ENCODE peak calls at places on chromosomes 4 and X, in five cellular contexts. One of them, this sample, is unnamed.

GRCh38 chr4:144318797-144319196 is 178.3 kb upstream of the GYPA start:
- DNase-seq in K562: no peak
- DNase-seq in H1: no peak
- DNase-seq in A549: peak
- DNase-seq in HepG2: no peak
- DNase-seq in this sample: no peak

GRCh38 chr4:1196421-1197183 is 24.2 kb upstream of the SPON2 start:
- DNase-seq in K562: no peak
- DNase-seq in H1: no peak
- DNase-seq in A549: no peak
- DNase-seq in HepG2: no peak
- DNase-seq in this sample: no peak

GRCh38 chrX:151227637-151228036 is 51.3 kb downstream of the GPR50 start:
- DNase-seq in K562: no peak
- DNase-seq in H1: no peak
- DNase-seq in A549: no peak
- DNase-seq in HepG2: no peak
- DNase-seq in this sample: no peak

GRCh38 chr4:42488114-42488513 is 90.8 kb downstream of the SHISA3 start:
- DNase-seq in K562: no peak
- DNase-seq in H1: no peak
- DNase-seq in A549: no peak
- DNase-seq in HepG2: no peak
- DNase-seq in this sample: peak

GRCh38 chr4:88623097-88623496 is 30.8 kb downstream of the HERC3 start:
- DNase-seq in K562: no peak
- DNase-seq in H1: no peak
- DNase-seq in A549: peak
- DNase-seq in HepG2: peak
- DNase-seq in this sample: no peak

GRCh38 chr4:122712782-122713181 is 19.7 kb upstream of the BBS12 start:
- DNase-seq in K562: no peak
- DNase-seq in H1: no peak
- DNase-seq in A549: no peak
- DNase-seq in HepG2: no peak
- DNase-seq in this sample: no peak

GRCh38 chr4:184019084-184019483 is 114.0 kb downstream of the STOX2 start:
- DNase-seq in K562: no peak
- DNase-seq in H1: no peak
- DNase-seq in A549: no peak
- DNase-seq in HepG2: no peak
- DNase-seq in this sample: no peak

GRCh38 chrX:74519870-74520269 is 94.6 kb downstream of the RLIM start:
- DNase-seq in K562: no peak
- DNase-seq in H1: no peak
- DNase-seq in A549: no peak
- DNase-seq in HepG2: no peak
- DNase-seq in this sample: no peak

GRCh38 chrX:107856289-107856688 is 30.6 kb downstream of the MID2 start:
- DNase-seq in K562: no peak
- DNase-seq in H1: no peak
- DNase-seq in A549: no peak
- DNase-seq in HepG2: no peak
- DNase-seq in this sample: no peak

GRCh38 chrX:153379971-153380581 is 21.1 kb downstream of the PNMA6E start:
- DNase-seq in K562: peak
- DNase-seq in H1: no peak
- DNase-seq in A549: no peak
- DNase-seq in HepG2: no peak
- DNase-seq in this sample: no peak

GRCh38 chr4:1291091-1291490 is 1.4 kb downstream of the MAEA start:
- DNase-seq in K562: no peak
- DNase-seq in H1: no peak
- DNase-seq in A549: no peak
- DNase-seq in HepG2: no peak
- DNase-seq in this sample: no peak

GRCh38 chrX:40931921-40932320 is 153.3 kb upstream of the USP9X start:
- DNase-seq in K562: no peak
- DNase-seq in H1: no peak
- DNase-seq in A549: peak
- DNase-seq in HepG2: no peak
- DNase-seq in this sample: no peak

GRCh38 chr4:165877291-165877690 is 4.3 kb downstream of the TLL1 start:
- DNase-seq in K562: no peak
- DNase-seq in H1: no peak
- DNase-seq in A549: no peak
- DNase-seq in HepG2: no peak
- DNase-seq in this sample: no peak

GRCh38 chrX:130645955-130646583 is 244.3 kb downstream of the RBMX2 start:
- DNase-seq in K562: no peak
- DNase-seq in H1: no peak
- DNase-seq in A549: no peak
- DNase-seq in HepG2: peak
- DNase-seq in this sample: no peak

GRCh38 chr4:8727131-8727530 is 134.6 kb downstream of the CPZ start:
- DNase-seq in K562: no peak
- DNase-seq in H1: no peak
- DNase-seq in A549: no peak
- DNase-seq in HepG2: no peak
- DNase-seq in this sample: no peak

GRCh38 chrX:25206761-25207160 is 191.0 kb upstream of the ARX start:
- DNase-seq in K562: no peak
- DNase-seq in H1: no peak
- DNase-seq in A549: no peak
- DNase-seq in HepG2: no peak
- DNase-seq in this sample: no peak

DNA sequence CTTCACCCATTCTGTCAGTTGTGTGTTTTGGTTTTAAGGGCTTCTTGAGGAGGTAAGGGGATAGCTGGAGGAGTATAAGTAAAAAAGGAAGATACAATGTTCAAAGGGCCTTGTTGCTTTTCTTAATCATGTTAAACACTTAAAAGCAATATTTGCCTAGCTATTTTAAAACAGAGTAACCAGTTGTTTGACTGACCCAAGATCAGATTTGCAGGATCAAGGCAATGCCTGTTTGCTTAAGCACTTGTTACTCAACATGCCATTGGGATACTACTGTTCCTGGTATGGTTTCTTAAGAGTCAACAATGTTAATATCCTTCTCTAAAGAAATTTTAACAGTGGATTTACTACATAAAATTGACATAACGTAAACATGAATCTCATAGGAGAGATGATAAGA is 2.6 kb downstream of the DCLK2 start:
- DNase-seq in K562: no peak
- DNase-seq in H1: no peak
- DNase-seq in A549: peak
- DNase-seq in HepG2: peak
- DNase-seq in this sample: no peak
- H3K4me3 ChIP-seq in K562: no peak
- H3K4me3 ChIP-seq in H1: no peak
- H3K4me3 ChIP-seq in A549: peak
- H3K4me3 ChIP-seq in HepG2: no peak
- H3K4me3 ChIP-seq in this sample: no peak

DNA sequence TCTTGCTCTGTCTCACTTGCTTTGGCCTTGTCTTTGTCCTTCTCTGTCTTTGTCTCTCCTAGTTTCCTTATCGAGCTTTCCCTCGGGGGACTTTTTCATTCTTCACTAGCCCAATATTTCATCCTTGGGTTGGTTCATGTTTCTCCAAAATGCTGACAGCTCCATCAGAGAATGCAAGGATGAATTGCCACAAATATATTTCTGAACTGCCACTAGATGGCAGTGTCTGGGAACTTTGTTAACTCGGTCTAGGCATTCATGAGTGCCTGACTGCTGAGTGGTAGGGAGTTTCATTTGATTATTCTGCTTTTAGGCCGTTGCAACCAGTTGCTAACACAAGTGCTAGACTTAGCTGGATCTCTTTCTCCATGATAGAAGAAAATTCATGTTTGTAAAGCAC is 73.5 kb upstream of the RAP2C start:
- DNase-seq in K562: peak
- DNase-seq in H1: no peak
- DNase-seq in A549: peak
- DNase-seq in HepG2: peak
- DNase-seq in this sample: peak
- TF ChIP-seq HDAC2 in K562: no peak
- TF ChIP-seq HDAC2 in H1: no peak
- TF ChIP-seq HDAC2 in A549: no peak
- TF ChIP-seq HDAC2 in HepG2: no peak
- TF ChIP-seq HDAC2 in this sample: no peak

GRCh38 chr4:7238300-7238960 is 46.1 kb downstream of the SORCS2 start:
- DNase-seq in K562: no peak
- DNase-seq in H1: peak
- DNase-seq in A549: peak
- DNase-seq in HepG2: no peak
- DNase-seq in this sample: no peak
- H3K4me3 ChIP-seq in K562: no peak
- H3K4me3 ChIP-seq in H1: no peak
- H3K4me3 ChIP-seq in A549: no peak
- H3K4me3 ChIP-seq in HepG2: no peak
- H3K4me3 ChIP-seq in this sample: no peak

GRCh38 chr4:54784188-54784671 is 126.5 kb downstream of the KIT start:
- DNase-seq in K562: peak
- DNase-seq in H1: no peak
- DNase-seq in A549: no peak
- DNase-seq in HepG2: no peak
- DNase-seq in this sample: no peak
- TF ChIP-seq HDAC2 in K562: no peak
- TF ChIP-seq HDAC2 in H1: no peak
- TF ChIP-seq HDAC2 in A549: no peak
- TF ChIP-seq HDAC2 in HepG2: no peak
- TF ChIP-seq HDAC2 in this sample: no peak

GRCh38 chrX:100645106-100645505 is 1.1 kb downstream of the SRPX2 start:
- DNase-seq in K562: no peak
- DNase-seq in H1: no peak
- DNase-seq in A549: no peak
- DNase-seq in HepG2: no peak
- DNase-seq in this sample: no peak
- H3K4me3 ChIP-seq in K562: no peak
- H3K4me3 ChIP-seq in H1: no peak
- H3K4me3 ChIP-seq in A549: no peak
- H3K4me3 ChIP-seq in HepG2: no peak
- H3K4me3 ChIP-seq in this sample: no peak

GRCh38 chr4:109690690-109691410 is 12.4 kb downstream of the CASP6 start:
- DNase-seq in K562: no peak
- DNase-seq in H1: no peak
- DNase-seq in A549: no peak
- DNase-seq in HepG2: no peak
- DNase-seq in this sample: peak

GRCh38 chr4:109691411-109691920 is 11.8 kb downstream of the CASP6 start:
- DNase-seq in K562: no peak
- DNase-seq in H1: no peak
- DNase-seq in A549: no peak
- DNase-seq in HepG2: no peak
- DNase-seq in this sample: no peak
- TF ChIP-seq HDAC2 in K562: no peak
- TF ChIP-seq HDAC2 in H1: no peak
- TF ChIP-seq HDAC2 in A549: no peak
- TF ChIP-seq HDAC2 in HepG2: no peak
- TF ChIP-seq HDAC2 in this sample: no peak

DNA sequence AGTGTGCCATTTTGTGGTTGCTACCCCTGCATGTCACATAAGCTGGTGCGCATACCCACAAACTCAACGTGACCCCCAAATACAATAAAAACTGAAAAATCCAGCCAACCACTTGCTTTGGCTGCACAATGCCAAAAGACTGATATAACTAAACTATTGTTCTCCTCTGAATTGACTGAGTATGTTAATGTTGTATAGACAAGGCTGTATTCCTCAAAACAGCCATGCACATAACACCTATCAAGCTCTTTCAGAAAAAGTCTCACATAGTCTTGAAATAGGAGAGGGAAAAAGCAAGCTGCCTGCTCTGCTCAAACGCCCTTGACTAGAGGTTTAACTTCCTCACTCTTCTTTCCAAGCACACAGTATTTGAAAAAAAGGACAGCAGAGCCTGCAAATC is 126.4 kb upstream of the NOCT start:
- DNase-seq in K562: no peak
- DNase-seq in H1: no peak
- DNase-seq in A549: no peak
- DNase-seq in HepG2: no peak
- DNase-seq in this sample: no peak
- H3K4me3 ChIP-seq in K562: no peak
- H3K4me3 ChIP-seq in H1: no peak
- H3K4me3 ChIP-seq in A549: no peak
- H3K4me3 ChIP-seq in HepG2: no peak
- H3K4me3 ChIP-seq in this sample: no peak

GRCh38 chrX:48278958-48279357 is 23.8 kb downstream of the SSX1 start:
- DNase-seq in K562: peak
- DNase-seq in H1: no peak
- DNase-seq in A549: peak
- DNase-seq in HepG2: peak
- DNase-seq in this sample: no peak
- TF ChIP-seq HDAC2 in K562: no peak
- TF ChIP-seq HDAC2 in H1: no peak
- TF ChIP-seq HDAC2 in A549: no peak
- TF ChIP-seq HDAC2 in HepG2: no peak
- TF ChIP-seq HDAC2 in this sample: no peak

This sample was measured in GM12878.